ENCODE peak calls at places on chromosome 2, in six cellular contexts. D is adrenal gland, Y is NCI-H1092 treated with DMSO at 0.1 percent for 48 hours, U is skeletal muscle cell, T is lower lobe of right lung, X is GM03348. Q is an unnamed sample.

GRCh38 chr2:129891341-129892320 is 87.8 kb upstream of the RAB6C start:
- DNase-seq in D (no peak), Y (no peak), U (no peak), T (no peak), X (no peak), Q (no peak)

GRCh38 chr2:162477011-162477410 is 133.1 kb downstream of the GCA start:
- DNase-seq in D (no peak), Y (no peak), U (no peak), T (no peak), X (no peak), Q (no peak)

GRCh38 chr2:168920504-168921157 is 19.5 kb downstream of the G6PC2 start:
- DNase-seq in D (no peak), Y (peak), U (no peak), T (no peak), X (peak), Q (no peak)

GRCh38 chr2:127418300-127419111 is at the start of gene PROC:
- DNase-seq in D (no peak), Y (no peak), U (no peak), T (no peak), X (no peak), Q (no peak)

GRCh38 chr2:170576296-170576695 is 138.8 kb upstream of the SP5 start:
- DNase-seq in D (no peak), Y (no peak), U (no peak), T (no peak), X (no peak), Q (no peak)

GRCh38 chr2:65334714-65335113 is 97.7 kb downstream of the SPRED2 start:
- DNase-seq in D (no peak), Y (no peak), U (no peak), T (no peak), X (no peak), Q (no peak)

GRCh38 chr2:18047896-18048657 is 169.6 kb downstream of the KCNS3 start:
- DNase-seq in D (no peak), Y (no peak), U (no peak), T (no peak), X (peak), Q (no peak)

GRCh38 chr2:120134263-120134662 is 88.9 kb downstream of the TMEM185B start:
- DNase-seq in D (no peak), Y (no peak), U (peak), T (no peak), X (peak), Q (no peak)

GRCh38 chr2:191031256-191031655 is 17.3 kb upstream of the STAT1 start:
- DNase-seq in D (no peak), Y (no peak), U (no peak), T (no peak), X (no peak), Q (no peak)

GRCh38 chr2:23745726-23746105 is 181.2 kb downstream of the ATAD2B start:
- DNase-seq in D (peak), Y (no peak), U (peak), T (no peak), X (peak), Q (no peak)

GRCh38 chr2:133776936-133777587 is 208.8 kb upstream of the NCKAP5 start:
- DNase-seq in D (no peak), Y (no peak), U (no peak), T (no peak), X (no peak), Q (no peak)

GRCh38 chr2:105796791-105797190 is 52.1 kb downstream of the NCK2 start:
- DNase-seq in D (no peak), Y (no peak), U (no peak), T (no peak), X (no peak), Q (no peak)